ENCODE peak calls at places on chromosomes 7 and 10, in ten cellular contexts. O is foreskin fibroblast, G is T-cell, T is T1000, F is BJ, A is nephron progenitor cell, H is iPS-NIHi11, P is heart right ventricle, X is EL, N is bronchial epithelial cell. B is an unnamed sample.

GRCh38 chr7:25805027-25805687 is 346.8 kb upstream of the NFE2L3 start:
- DNase-seq in P (no peak), F (no peak), T (no peak), A (no peak), O (no peak), N (peak), G (no peak), H (no peak), X (peak), B (no peak)

GRCh38 chr7:471866-472639 is 47.6 kb downstream of the PDGFA start:
- DNase-seq in H (peak), G (peak), T (no peak), P (peak), X (peak), N (peak), A (peak), F (peak), O (peak), B (peak)

GRCh38 chr10:13891542-13892431 is 305.0 kb downstream of the PRPF18 start:
- DNase-seq in A (peak), T (no peak), P (peak), X (peak), G (no peak), O (no peak), N (no peak), F (no peak), H (peak), B (no peak)

GRCh38 chr7:129906700-129907099 is 46.1 kb downstream of the UBE2H start:
- DNase-seq in G (no peak), P (no peak), O (no peak), X (no peak), H (no peak), T (no peak), N (no peak), F (no peak), A (no peak), B (no peak)

GRCh38 chr10:132468201-132468600 is 69.4 kb upstream of the INPP5A start:
- DNase-seq in X (no peak), G (no peak), A (peak), T (no peak), O (no peak), N (no peak), F (no peak), H (no peak), P (no peak), B (no peak)

GRCh38 chr7:43112941-43113621 is 634 bp downstream of the HECW1 start:
- DNase-seq in T (peak), H (peak), N (no peak), X (peak), F (no peak), O (peak), A (peak), G (no peak), P (peak), B (peak)

GRCh38 chr10:61608255-61609040 is 54.3 kb upstream of the CABCOCO1 start:
- DNase-seq in F (no peak), X (peak), G (no peak), A (no peak), O (no peak), P (no peak), H (no peak), T (no peak), N (no peak), B (no peak)

GRCh38 chr7:33459340-33459751 is 330.0 kb downstream of the BBS9 start:
- DNase-seq in N (peak), H (peak), T (no peak), F (peak), A (peak), X (peak), O (peak), G (no peak), P (no peak), B (peak)

GRCh38 chr7:47866120-47866519 is 82.1 kb downstream of the PKD1L1 start:
- DNase-seq in A (no peak), G (no peak), F (no peak), N (no peak), O (no peak), X (no peak), T (no peak), H (no peak), P (no peak), B (no peak)

GRCh38 chr7:133854739-133855138 is 272.4 kb upstream of the LRGUK start:
- DNase-seq in A (no peak), G (no peak), F (no peak), H (no peak), P (no peak), N (peak), T (no peak), X (peak), O (peak), B (no peak)

GRCh38 chr10:97861351-97861750 is 11.7 kb downstream of the GOLGA7B start:
- DNase-seq in O (peak), G (no peak), T (peak), X (peak), A (no peak), F (no peak), H (peak), P (no peak), N (peak), B (peak)